ENCODE peak calls at places on chromosomes 6 and 20, in nine cellular contexts. G is lower lobe of right lung, Z is heart right ventricle, S is mucosa of descending colon, Q is left lung, V is adrenal gland, H is NB4, T is AG04449, X is bronchial epithelial cell. W is an unnamed sample.

GRCh38 chr6:149615805-149616204 is 32.7 kb downstream of the KATNA1 start:
- DNase-seq in H (no peak), Z (no peak), G (no peak), Q (no peak), X (no peak), V (no peak), T (no peak), S (no peak), W (no peak)

GRCh38 chr20:47349365-47350180 is 6.9 kb downstream of the ZMYND8 start:
- DNase-seq in X (no peak), H (no peak), Z (no peak), S (no peak), T (no peak), G (no peak), V (no peak), Q (no peak), W (no peak)

GRCh38 chr6:63888416-63888815 is 252.8 kb downstream of the PHF3 start:
- DNase-seq in H (no peak), G (no peak), T (no peak), V (no peak), S (no peak), Z (no peak), Q (no peak), X (no peak), W (no peak)

GRCh38 chr6:44292661-44293365 is 20.3 kb downstream of the AARS2 start:
- DNase-seq in G (no peak), S (no peak), X (no peak), H (no peak), Q (no peak), Z (no peak), T (no peak), V (no peak), W (no peak)

GRCh38 chr6:21536280-21536766 is 57.2 kb upstream of the SOX4 start:
- DNase-seq in G (no peak), T (no peak), V (no peak), X (no peak), S (no peak), Z (no peak), H (no peak), Q (no peak), W (no peak)

GRCh38 chr20:41118632-41119031 is 18.7 kb upstream of the PLCG1 start:
- DNase-seq in V (no peak), G (no peak), Q (no peak), H (no peak), X (no peak), T (no peak), Z (no peak), S (no peak), W (no peak)

GRCh38 chr6:97215157-97215769 is 67.8 kb downstream of the MMS22L start:
- DNase-seq in G (no peak), Z (no peak), T (peak; percentile 26), X (peak; percentile 50), V (peak; percentile 52), Q (no peak), H (peak; percentile 48), S (no peak), W (peak; percentile 29)

GRCh38 chr20:60402209-60403058 is 444.2 kb downstream of the CDH26 start:
- DNase-seq in V (no peak), X (no peak), S (no peak), Q (no peak), Z (no peak), G (no peak), H (peak; percentile 7), T (no peak), W (no peak)

GRCh38 chr20:10079964-10080363 is 45.2 kb downstream of the ANKEF1 start:
- DNase-seq in Z (no peak), V (no peak), T (peak; percentile 82), Q (no peak), X (peak; percentile 100), G (no peak), S (no peak), H (no peak), W (peak; percentile 27)

GRCh38 chr6:74805841-74806696 is 399.8 kb downstream of the COL12A1 start:
- DNase-seq in S (no peak), Z (no peak), X (no peak), G (no peak), H (no peak), Q (no peak), T (no peak), V (no peak), W (no peak)

DNA sequence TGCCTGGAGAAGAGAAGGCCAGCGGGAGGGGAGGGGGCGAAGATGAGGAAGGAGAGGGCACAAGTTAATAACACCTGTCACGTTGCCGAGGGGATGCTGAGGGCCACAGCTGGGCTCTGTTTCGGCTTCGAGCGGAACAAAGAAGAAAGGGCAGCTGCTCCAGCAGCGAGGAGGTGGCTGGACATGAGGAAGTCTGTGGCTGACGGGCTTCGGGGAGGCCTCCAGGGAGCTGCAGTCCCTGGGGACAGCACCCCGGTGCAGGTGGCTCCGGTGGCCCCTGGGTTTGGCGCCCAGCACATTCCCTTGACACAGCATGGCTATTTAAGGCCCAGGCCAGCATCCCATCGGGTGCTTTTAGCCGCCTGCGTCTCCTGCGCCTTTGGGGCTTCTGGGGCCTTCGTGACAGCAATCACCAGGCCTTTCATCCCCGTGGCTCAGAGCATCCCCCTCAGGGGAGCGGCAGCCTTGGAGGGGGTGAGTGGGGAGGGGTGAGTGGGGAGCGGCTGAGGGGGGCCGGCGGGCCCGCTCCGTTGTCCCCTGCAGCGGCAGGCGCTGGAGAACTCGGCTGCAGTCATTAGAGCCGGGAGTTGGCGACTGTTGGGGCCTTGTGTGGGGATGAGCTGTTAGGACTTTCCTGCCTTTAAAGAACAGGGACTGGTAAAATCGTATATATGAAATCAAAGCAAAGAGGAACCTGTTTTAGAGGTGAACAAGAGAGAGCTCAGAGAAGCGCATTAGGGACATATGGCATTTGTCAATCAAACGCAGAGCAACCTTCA is 99.0 kb downstream of the TMEM242 start:
- DNase-seq in Z (no peak), S (no peak), V (no peak), G (no peak), Q (peak; percentile 67), X (no peak), T (no peak), H (peak; percentile 66), W (no peak)
- H3K4me3 ChIP-seq in Z (no peak overlapping the region), S (no peak overlapping the region), V (no peak overlapping the region), G (no peak overlapping the region), Q (no peak overlapping the region), X (no peak overlapping the region), T (no peak overlapping the region), H (no peak overlapping the region), W (no peak overlapping the region)

DNA sequence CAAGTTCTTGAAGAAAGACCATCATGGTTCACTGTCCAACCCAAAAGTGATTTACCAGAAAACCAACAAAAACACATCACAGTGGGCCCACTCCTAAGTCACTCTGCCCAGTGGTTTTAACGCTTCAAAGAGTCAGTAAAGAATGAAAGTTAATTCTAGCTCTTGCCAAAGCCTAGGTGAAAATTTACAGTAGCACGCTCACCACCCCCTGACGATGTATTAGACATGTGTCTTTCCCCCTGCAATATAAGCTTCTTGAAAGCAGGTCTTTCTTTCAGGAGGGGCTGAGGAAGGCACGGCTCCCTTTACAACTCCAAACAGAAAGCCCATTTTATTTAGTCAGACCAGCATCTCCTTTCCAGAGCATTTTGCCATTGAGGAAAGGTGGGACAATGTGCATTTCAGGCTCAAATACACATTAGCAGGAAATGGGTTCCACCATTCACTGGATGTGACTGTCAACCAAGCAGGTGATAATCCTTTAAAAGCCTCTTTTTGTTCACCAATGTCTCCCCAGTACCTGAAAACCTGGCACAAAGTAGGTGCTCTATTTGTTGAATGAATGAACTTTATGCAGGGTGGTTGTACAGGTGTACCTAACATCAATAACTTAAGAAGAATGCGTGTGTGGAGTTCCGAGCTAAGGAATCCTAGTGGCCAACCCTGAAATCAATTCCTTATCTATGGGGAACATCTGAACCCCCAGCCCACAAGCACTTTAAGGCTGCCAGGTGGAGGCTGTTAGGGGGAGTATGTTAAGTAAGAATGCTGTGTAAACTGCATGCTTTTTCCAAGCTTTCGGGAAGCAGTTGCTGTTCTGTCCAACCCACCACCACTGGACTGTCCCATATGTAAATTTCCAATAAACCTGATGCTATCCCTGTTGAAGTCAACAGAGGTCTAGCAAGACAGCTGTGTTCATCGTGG is 11.4 kb downstream of the EZR start:
- DNase-seq in Z (no peak), G (no peak), V (no peak), X (no peak), S (no peak), T (no peak), H (no peak), Q (no peak), W (no peak)
- TF ChIP-seq CTCF in Z (no peak), G (no peak), V (no peak), X (no peak), S (no peak), T (no peak), H (no peak), Q (no peak), W (peak; percentile 6)

GRCh38 chr20:51551186-51551585 is 8.7 kb upstream of the NFATC2 start:
- DNase-seq in X (no peak), G (no peak), T (no peak), H (no peak), Z (no peak), S (no peak), V (no peak), Q (no peak), W (no peak)

GRCh38 chr20:51553897-51554504 is 11.5 kb upstream of the NFATC2 start:
- DNase-seq in S (no peak), Q (no peak), G (no peak), X (no peak), H (no peak), Z (no peak), V (no peak), T (no peak), W (no peak)

GRCh38 chr20:51549474-51549873 is 7.0 kb upstream of the NFATC2 start:
- DNase-seq in Z (no peak), V (no peak), H (no peak), G (no peak), T (no peak), Q (no peak), S (no peak), X (no peak), W (no peak)

GRCh38 chr20:51560042-51560441 is 17.5 kb upstream of the NFATC2 start:
- DNase-seq in Z (no peak), T (no peak), V (no peak), X (no peak), S (no peak), Q (no peak), H (no peak), G (no peak), W (no peak)

DNA sequence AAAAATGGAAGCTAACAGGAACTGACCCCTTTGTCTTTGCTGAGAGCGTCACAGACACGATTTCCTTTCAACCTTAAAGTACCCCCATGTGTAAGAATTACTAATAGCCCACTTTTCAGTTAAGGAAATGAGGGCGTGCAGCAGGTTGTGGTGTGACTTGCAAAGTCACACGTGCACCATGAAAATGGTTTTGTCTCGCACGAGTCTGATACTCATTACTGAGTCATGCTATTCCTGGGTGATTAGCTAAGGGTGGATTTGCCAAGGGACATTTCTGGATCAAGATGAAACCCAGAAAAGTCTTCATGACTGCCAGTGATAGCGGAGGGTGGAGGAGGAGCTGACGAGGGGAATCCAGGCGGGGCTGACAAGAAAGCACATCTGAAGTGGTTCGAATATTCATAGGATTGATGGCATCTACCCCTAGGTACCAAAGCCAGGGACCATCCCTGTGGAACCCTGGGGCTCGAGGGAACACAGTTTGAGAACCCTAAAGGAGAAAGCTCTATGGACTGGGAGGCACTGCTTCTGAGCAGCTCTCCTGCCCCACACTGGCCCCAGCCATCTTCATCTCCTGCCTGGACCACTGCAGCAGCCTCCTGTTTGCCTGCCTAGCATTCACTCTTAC is 12.1 kb upstream of the NFATC2 start:
- DNase-seq in X (peak; percentile 47), Z (no peak), G (no peak), H (no peak), Q (no peak), S (no peak), T (peak; percentile 41), V (no peak), W (no peak)
- H3K4me3 ChIP-seq in X (no peak overlapping the region), Z (no peak overlapping the region), G (no peak overlapping the region), H (no peak overlapping the region), Q (no peak overlapping the region), S (no peak overlapping the region), T (no peak overlapping the region), V (no peak overlapping the region), W (no peak overlapping the region)

GRCh38 chr6:156676721-156677120 is 100.5 kb upstream of the ARID1B start:
- DNase-seq in S (no peak), H (no peak), X (no peak), V (no peak), Z (no peak), T (no peak), Q (no peak), G (no peak), W (no peak)
- TF ChIP-seq CTCF in S (no peak), H (no peak), X (no peak), V (no peak), Z (no peak), T (no peak), Q (no peak), G (no peak), W (no peak)

W was measured in epithelial cell of proximal tubule.